ENCODE peak calls at places on chromosomes 7 and 10, in ten cellular contexts. U is T-helper 9 cell; V is RPMI8226; Q is hypothalamus; E is NCI-H460; L is stimulated activated CD8-positive, alpha-beta memory T cell treated with anti-CD3 and anti-CD28 coated beads, Interleukin-4, amount 100 ng/mL, for 24 hours; X is body of pancreas; B is AG04450; I is endothelial cell; D is stimulated activated CD4-positive, alpha-beta T cell treated with anti-CD3 and anti-CD28 coated beads, Interleukin-15, amount 100 ng/mL, for 1 hour. H is an unnamed sample.

GRCh38 chr10:92328999-92329398 is 38.0 kb downstream of the MARCHF5 start:
- DNase-seq in X (no peak), I (no peak), Q (no peak), B (no peak), D (no peak), V (no peak), L (no peak), U (no peak), E (peak), H (no peak)

GRCh38 chr7:139648941-139649425 is 125.5 kb downstream of the CLEC2L start:
- DNase-seq in X (no peak), Q (no peak), B (no peak), E (no peak), L (no peak), D (no peak), U (no peak), I (no peak), V (no peak), H (no peak)

GRCh38 chr7:37247881-37248280 is 200.8 kb downstream of the ELMO1 start:
- DNase-seq in I (no peak), U (no peak), D (no peak), L (no peak), Q (no peak), B (no peak), X (no peak), E (no peak), V (no peak), H (peak)

GRCh38 chr10:28532223-28532508 is 752 bp upstream of the WAC start:
- DNase-seq in E (no peak), X (no peak), V (no peak), I (no peak), D (no peak), B (peak), Q (no peak), L (no peak), U (no peak), H (no peak)

GRCh38 chr10:32958992-32959703 is 1.1 kb upstream of the ITGB1 start:
- DNase-seq in Q (no peak), D (no peak), L (no peak), X (no peak), U (no peak), B (no peak), E (no peak), I (no peak), V (no peak), H (no peak)

GRCh38 chr10:33819206-33819605 is 484.7 kb upstream of the NRP1 start:
- DNase-seq in I (no peak), E (no peak), Q (no peak), V (no peak), L (no peak), B (no peak), D (no peak), U (no peak), X (no peak), H (no peak)

GRCh38 chr10:103748020-103748419 is 107.4 kb downstream of the SH3PXD2A start:
- DNase-seq in B (no peak), U (no peak), Q (no peak), V (no peak), D (no peak), E (no peak), I (no peak), L (no peak), X (no peak), H (no peak)

GRCh38 chr10:127280446-127280845 is 84.1 kb upstream of the INSYN2A start:
- DNase-seq in U (no peak), X (no peak), Q (no peak), V (no peak), D (no peak), L (no peak), B (no peak), E (no peak), I (no peak), H (no peak)

GRCh38 chr10:97949462-97949861 is 81.0 kb downstream of the CRTAC1 start:
- DNase-seq in V (no peak), I (no peak), D (no peak), U (no peak), E (no peak), B (no peak), L (no peak), X (no peak), Q (no peak), H (no peak)

GRCh38 chr10:79905322-79906314 is 43.3 kb downstream of the SFTPD start:
- DNase-seq in B (no peak), I (no peak), E (no peak), U (no peak), X (no peak), Q (no peak), L (no peak), V (peak), D (no peak), H (peak)

GRCh38 chr7:127809285-127809702 is 157.3 kb downstream of the SND1 start:
- DNase-seq in D (no peak), L (no peak), X (no peak), I (no peak), B (peak), Q (no peak), U (no peak), V (peak), E (no peak), H (peak)

GRCh38 chr7:434891-435486 is 84.7 kb downstream of the PDGFA start:
- DNase-seq in I (no peak), Q (no peak), E (no peak), L (no peak), V (peak), X (no peak), B (no peak), D (no peak), U (no peak), H (no peak)

GRCh38 chr7:142880886-142881505 is 4.5 kb downstream of the TRPV6 start:
- DNase-seq in V (peak), U (peak), L (no peak), X (peak), I (peak), Q (no peak), B (no peak), D (no peak), E (peak), H (peak)

H was measured in cardiac muscle cell.